ENCODE peak calls at places on chromosome 9, in five cellular contexts. One of them, this sample, is unnamed.

GRCh38 chr9:16345902-16346301 is 524.6 kb downstream of the BNC2 start:
- DNase-seq in OCI-LY7: no peak
- DNase-seq in colonic mucosa: no peak
- DNase-seq in D721Med: no peak
- DNase-seq in HFF-Myc: no peak
- DNase-seq in this sample: no peak

GRCh38 chr9:131697908-131698714 is 41.8 kb downstream of the RAPGEF1 start:
- DNase-seq in OCI-LY7: no peak
- DNase-seq in colonic mucosa: no peak
- DNase-seq in D721Med: no peak
- DNase-seq in HFF-Myc: no peak
- DNase-seq in this sample: no peak

GRCh38 chr9:20985851-20986600 is 45.4 kb downstream of the HACD4 start:
- DNase-seq in OCI-LY7: no peak
- DNase-seq in colonic mucosa: no peak
- DNase-seq in D721Med: no peak
- DNase-seq in HFF-Myc: no peak
- DNase-seq in this sample: no peak

GRCh38 chr9:20835364-20836286 is 151.6 kb downstream of the FOCAD start:
- DNase-seq in OCI-LY7: no peak
- DNase-seq in colonic mucosa: no peak
- DNase-seq in D721Med: no peak
- DNase-seq in HFF-Myc: no peak
- DNase-seq in this sample: no peak

GRCh38 chr9:133125706-133126696 is 5.0 kb upstream of the RALGDS start:
- DNase-seq in OCI-LY7: no peak
- DNase-seq in colonic mucosa: no peak
- DNase-seq in D721Med: no peak
- DNase-seq in HFF-Myc: peak
- DNase-seq in this sample: no peak

GRCh38 chr9:89462817-89463216 is 35.1 kb downstream of the SEMA4D start:
- DNase-seq in OCI-LY7: no peak
- DNase-seq in colonic mucosa: no peak
- DNase-seq in D721Med: no peak
- DNase-seq in HFF-Myc: no peak
- DNase-seq in this sample: no peak

GRCh38 chr9:76629205-76629990 is 134.8 kb upstream of the PCA3 start:
- DNase-seq in OCI-LY7: no peak
- DNase-seq in colonic mucosa: no peak
- DNase-seq in D721Med: no peak
- DNase-seq in HFF-Myc: no peak
- DNase-seq in this sample: no peak

GRCh38 chr9:19224563-19224962 is 5.9 kb upstream of the DENND4C start:
- DNase-seq in OCI-LY7: no peak
- DNase-seq in colonic mucosa: no peak
- DNase-seq in D721Med: no peak
- DNase-seq in HFF-Myc: no peak
- DNase-seq in this sample: no peak

GRCh38 chr9:121824651-121825480 is 173.4 kb downstream of the DAB2IP start:
- DNase-seq in OCI-LY7: peak
- DNase-seq in colonic mucosa: no peak
- DNase-seq in D721Med: no peak
- DNase-seq in HFF-Myc: no peak
- DNase-seq in this sample: no peak

GRCh38 chr9:112059980-112060348 is 115.1 kb downstream of the SUSD1 start:
- DNase-seq in OCI-LY7: no peak
- DNase-seq in colonic mucosa: no peak
- DNase-seq in D721Med: no peak
- DNase-seq in HFF-Myc: no peak
- DNase-seq in this sample: no peak

GRCh38 chr9:111868475-111868874 is 28.1 kb upstream of the UGCG start:
- DNase-seq in OCI-LY7: no peak
- DNase-seq in colonic mucosa: no peak
- DNase-seq in D721Med: no peak
- DNase-seq in HFF-Myc: no peak
- DNase-seq in this sample: no peak

GRCh38 chr9:128882677-128883590 is 1.0 kb downstream of the LRRC8A start:
- DNase-seq in OCI-LY7: peak
- DNase-seq in colonic mucosa: no peak
- DNase-seq in D721Med: no peak
- DNase-seq in HFF-Myc: no peak
- DNase-seq in this sample: peak

GRCh38 chr9:72871685-72872084 is 81.2 kb downstream of the ALDH1A1 start:
- DNase-seq in OCI-LY7: no peak
- DNase-seq in colonic mucosa: no peak
- DNase-seq in D721Med: no peak
- DNase-seq in HFF-Myc: no peak
- DNase-seq in this sample: no peak

GRCh38 chr9:17065062-17065461 is 69.8 kb upstream of the CNTLN start:
- DNase-seq in OCI-LY7: no peak
- DNase-seq in colonic mucosa: no peak
- DNase-seq in D721Med: no peak
- DNase-seq in HFF-Myc: no peak
- DNase-seq in this sample: no peak

GRCh38 chr9:14326264-14326826 is 12.4 kb upstream of the NFIB start:
- DNase-seq in OCI-LY7: peak
- DNase-seq in colonic mucosa: no peak
- DNase-seq in D721Med: no peak
- DNase-seq in HFF-Myc: no peak
- DNase-seq in this sample: no peak

GRCh38 chr9:111298831-111299603 is 31.0 kb downstream of the OR2K2 start:
- DNase-seq in OCI-LY7: peak
- DNase-seq in colonic mucosa: no peak
- DNase-seq in D721Med: no peak
- DNase-seq in HFF-Myc: peak
- DNase-seq in this sample: peak

GRCh38 chr9:133873006-133873780 is 118.9 kb downstream of the VAV2 start:
- DNase-seq in OCI-LY7: no peak
- DNase-seq in colonic mucosa: no peak
- DNase-seq in D721Med: no peak
- DNase-seq in HFF-Myc: no peak
- DNase-seq in this sample: no peak

GRCh38 chr9:87596862-87597261 is 99.2 kb downstream of the DAPK1 start:
- DNase-seq in OCI-LY7: no peak
- DNase-seq in colonic mucosa: peak
- DNase-seq in D721Med: no peak
- DNase-seq in HFF-Myc: no peak
- DNase-seq in this sample: no peak

GRCh38 chr9:90607701-90608122 is 34.9 kb downstream of the DIRAS2 start:
- DNase-seq in OCI-LY7: no peak
- DNase-seq in colonic mucosa: no peak
- DNase-seq in D721Med: no peak
- DNase-seq in HFF-Myc: no peak
- DNase-seq in this sample: no peak

GRCh38 chr9:31823365-31823764 is 561.1 kb upstream of the ACO1 start:
- DNase-seq in OCI-LY7: no peak
- DNase-seq in colonic mucosa: no peak
- DNase-seq in D721Med: no peak
- DNase-seq in HFF-Myc: no peak
- DNase-seq in this sample: no peak

GRCh38 chr9:78775211-78775610 is 478.3 kb downstream of the PSAT1 start:
- DNase-seq in OCI-LY7: no peak
- DNase-seq in colonic mucosa: no peak
- DNase-seq in D721Med: no peak
- DNase-seq in HFF-Myc: no peak
- DNase-seq in this sample: no peak
- TF ChIP-seq CTCF in OCI-LY7: no peak
- TF ChIP-seq CTCF in colonic mucosa: no peak
- TF ChIP-seq CTCF in D721Med: no peak
- TF ChIP-seq CTCF in HFF-Myc: no peak
- TF ChIP-seq CTCF in this sample: no peak

GRCh38 chr9:70352802-70353201 is 61.7 kb downstream of the KLF9 start:
- DNase-seq in OCI-LY7: no peak
- DNase-seq in colonic mucosa: no peak
- DNase-seq in D721Med: no peak
- DNase-seq in HFF-Myc: no peak
- DNase-seq in this sample: no peak
- TF ChIP-seq CTCF in OCI-LY7: peak
- TF ChIP-seq CTCF in colonic mucosa: peak
- TF ChIP-seq CTCF in D721Med: peak
- TF ChIP-seq CTCF in HFF-Myc: peak
- TF ChIP-seq CTCF in this sample: no peak

DNA sequence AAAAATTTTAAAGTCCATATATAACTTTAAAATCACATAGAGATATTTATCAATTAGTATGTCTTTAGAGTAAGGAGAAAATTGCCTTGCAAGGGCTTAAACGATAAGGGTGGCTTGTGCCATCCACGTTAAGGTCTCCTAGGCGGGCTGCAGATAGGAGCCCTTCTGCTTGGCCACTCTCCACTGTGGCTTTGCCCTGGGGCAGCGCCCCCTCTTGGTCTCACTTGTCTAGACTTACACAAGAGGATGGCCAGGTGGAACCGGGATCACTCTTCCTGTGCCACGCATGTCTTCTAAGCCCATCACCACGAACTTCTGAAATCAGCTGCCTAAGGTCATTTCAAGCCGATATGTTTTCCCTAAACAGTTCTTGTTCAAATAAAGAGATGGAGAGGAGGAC is 2.9 kb downstream of the FPGS start:
- DNase-seq in OCI-LY7: peak
- DNase-seq in colonic mucosa: peak
- DNase-seq in D721Med: peak
- DNase-seq in HFF-Myc: no peak
- DNase-seq in this sample: peak
- TF ChIP-seq CTCF in OCI-LY7: peak
- TF ChIP-seq CTCF in colonic mucosa: peak
- TF ChIP-seq CTCF in D721Med: peak
- TF ChIP-seq CTCF in HFF-Myc: peak
- TF ChIP-seq CTCF in this sample: peak

GRCh38 chr9:96667363-96667728 is 12.2 kb upstream of the PRXL2C start:
- DNase-seq in OCI-LY7: no peak
- DNase-seq in colonic mucosa: no peak
- DNase-seq in D721Med: no peak
- DNase-seq in HFF-Myc: no peak
- DNase-seq in this sample: no peak
- TF ChIP-seq CTCF in OCI-LY7: no peak
- TF ChIP-seq CTCF in colonic mucosa: no peak
- TF ChIP-seq CTCF in D721Med: no peak
- TF ChIP-seq CTCF in HFF-Myc: no peak
- TF ChIP-seq CTCF in this sample: no peak

GRCh38 chr9:34398875-34399274 is 22.2 kb upstream of the MYORG start:
- DNase-seq in OCI-LY7: no peak
- DNase-seq in colonic mucosa: no peak
- DNase-seq in D721Med: no peak
- DNase-seq in HFF-Myc: no peak
- DNase-seq in this sample: no peak

GRCh38 chr9:34392511-34392910 is 15.8 kb upstream of the MYORG start:
- DNase-seq in OCI-LY7: no peak
- DNase-seq in colonic mucosa: no peak
- DNase-seq in D721Med: no peak
- DNase-seq in HFF-Myc: no peak
- DNase-seq in this sample: no peak

GRCh38 chr9:34399729-34400128 is 23.0 kb upstream of the MYORG start:
- DNase-seq in OCI-LY7: no peak
- DNase-seq in colonic mucosa: no peak
- DNase-seq in D721Med: no peak
- DNase-seq in HFF-Myc: no peak
- DNase-seq in this sample: no peak

GRCh38 chr9:34400275-34400674 is 23.6 kb upstream of the MYORG start:
- DNase-seq in OCI-LY7: no peak
- DNase-seq in colonic mucosa: no peak
- DNase-seq in D721Med: no peak
- DNase-seq in HFF-Myc: no peak
- DNase-seq in this sample: peak

DNA sequence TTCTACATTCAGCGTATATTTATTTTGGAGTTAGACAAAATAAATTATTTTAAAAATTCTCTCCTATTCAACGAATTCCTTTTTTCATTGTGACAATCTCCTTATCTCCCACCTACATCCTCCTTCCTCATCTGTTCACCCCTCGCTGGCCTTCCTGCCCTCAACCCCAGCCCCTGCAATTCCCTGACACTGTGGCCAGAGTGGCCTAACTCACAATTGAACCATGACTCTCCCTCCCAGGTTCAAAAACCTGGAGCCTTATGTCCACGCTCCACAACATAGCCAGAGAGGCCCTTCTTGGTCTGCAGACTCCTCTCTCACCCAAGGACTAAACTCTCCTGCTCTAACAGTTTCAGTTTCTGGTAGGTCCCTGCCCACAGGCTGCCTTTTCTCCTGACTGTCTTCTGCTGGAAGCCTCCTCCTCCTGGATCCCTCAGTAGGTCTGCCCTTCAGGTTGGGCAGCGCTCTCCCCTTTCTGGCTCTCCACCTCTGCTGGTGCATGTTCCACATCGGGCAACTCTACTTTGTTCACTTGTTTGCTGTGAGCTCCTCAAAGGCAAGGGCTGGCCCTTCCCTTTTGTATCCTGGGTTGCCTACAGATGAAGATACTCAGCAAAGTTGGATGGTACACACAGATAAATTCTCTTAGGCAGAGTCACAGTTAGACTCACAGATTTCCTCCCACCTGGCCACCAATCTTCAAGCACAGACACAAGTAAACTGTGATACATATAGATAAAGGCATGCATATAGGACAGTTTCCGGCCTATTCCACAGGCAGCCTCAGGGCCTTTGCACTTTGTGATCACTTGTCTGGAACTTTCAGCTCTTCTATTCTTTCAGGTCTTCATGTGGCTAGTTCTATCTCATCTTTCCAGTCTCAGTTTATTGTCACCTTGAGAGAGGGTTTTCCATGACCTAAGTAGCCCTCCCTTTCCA is 19.8 kb upstream of the MYORG start:
- DNase-seq in OCI-LY7: no peak
- DNase-seq in colonic mucosa: no peak
- DNase-seq in D721Med: no peak
- DNase-seq in HFF-Myc: no peak
- DNase-seq in this sample: no peak
- TF ChIP-seq CTCF in OCI-LY7: no peak
- TF ChIP-seq CTCF in colonic mucosa: no peak
- TF ChIP-seq CTCF in D721Med: no peak
- TF ChIP-seq CTCF in HFF-Myc: no peak
- TF ChIP-seq CTCF in this sample: no peak